ENCODE peak calls at places on chromosome 11, in nine cellular contexts. T is PC-9; D is T-helper 2 cell; U is ELF-1; K is HS-5; H is stomach; J is mucosa of descending colon; E is stimulated activated CD8-positive, alpha-beta memory T cell treated with anti-CD3 and anti-CD28 coated beads, Interleukin-15, amount 100 ng/mL, for 4 hours; X is CD4-positive, alpha-beta T cell. V is an unnamed sample.
A peak's percentile ranks its signal among the peaks of the same experiment; 100 is the strongest.

GRCh38 chr11:3095712-3096361 is 38.6 kb upstream of the CARS1 start:
- DNase-seq in H (peak; percentile 25), E (no peak), D (no peak), K (peak; percentile 89), U (peak; percentile 26), T (peak; percentile 60), X (no peak), J (no peak), V (no peak)

GRCh38 chr11:44627911-44628729 is 62.7 kb downstream of the CD82 start:
- DNase-seq in U (no peak), E (no peak), T (no peak), X (no peak), H (peak; percentile 57), K (no peak), D (no peak), J (peak; percentile 61), V (no peak)

GRCh38 chr11:62133328-62134065 is 9.7 kb downstream of the INCENP start:
- DNase-seq in U (peak; percentile 52), K (no peak), J (no peak), H (peak; percentile 19), E (no peak), D (no peak), X (no peak), T (no peak), V (no peak)

GRCh38 chr11:13440100-13440855 is 22.7 kb downstream of the BTBD10 start:
- DNase-seq in D (no peak), E (no peak), J (no peak), T (no peak), K (peak; percentile 86), U (no peak), X (no peak), H (no peak), V (no peak)

GRCh38 chr11:27451528-27451927 is 21.1 kb downstream of the LGR4 start:
- DNase-seq in X (no peak), H (no peak), K (no peak), T (no peak), E (no peak), J (no peak), D (no peak), U (no peak), V (no peak)

GRCh38 chr11:39190751-39191150 is 2268.7 kb downstream of the LRRC4C start:
- DNase-seq in H (no peak), J (no peak), D (no peak), E (no peak), U (no peak), X (no peak), K (no peak), T (no peak), V (no peak)

GRCh38 chr11:59173964-59174663 is 2.2 kb downstream of the DTX4 start:
- DNase-seq in U (peak; percentile 79), H (peak; percentile 73), X (no peak), D (no peak), K (no peak), J (peak; percentile 85), T (peak; percentile 87), E (no peak), V (no peak)

GRCh38 chr11:1267441-1268100 is 41.9 kb downstream of the TOLLIP start:
- DNase-seq in X (no peak), K (no peak), J (no peak), T (no peak), E (no peak), D (no peak), U (no peak), H (no peak), V (no peak)

GRCh38 chr11:68263444-68264035 is 8.2 kb downstream of the C11orf24 start:
- DNase-seq in U (no peak), X (no peak), T (no peak), J (no peak), D (no peak), K (no peak), H (no peak), E (no peak), V (no peak)

GRCh38 chr11:37914859-37915258 is 1316.8 kb upstream of the RAG2 start:
- DNase-seq in X (no peak), U (no peak), D (no peak), J (no peak), E (no peak), H (no peak), T (no peak), K (no peak), V (no peak)

GRCh38 chr11:79471071-79471470 is 30.2 kb upstream of the TENM4 start:
- DNase-seq in H (no peak), D (no peak), T (no peak), E (no peak), U (peak; percentile 78), J (no peak), X (no peak), K (no peak), V (no peak)

GRCh38 chr11:119933584-119933983 is 204.3 kb downstream of the TRIM29 start:
- DNase-seq in D (no peak), J (no peak), H (no peak), X (no peak), U (peak; percentile 60), E (no peak), T (no peak), K (no peak), V (no peak)

GRCh38 chr11:46338988-46339666 is 8.1 kb upstream of the DGKZ start:
- DNase-seq in U (peak; percentile 95), E (no peak), T (peak; percentile 81), J (no peak), K (no peak), D (no peak), H (no peak), X (no peak), V (no peak)

GRCh38 chr11:110471315-110471714 is 41.6 kb downstream of the FDX1 start:
- DNase-seq in U (no peak), X (no peak), H (no peak), K (peak; percentile 22), D (no peak), J (no peak), T (no peak), E (no peak), V (no peak)

GRCh38 chr11:122850076-122850631 is 11.9 kb downstream of the CRTAM start:
- DNase-seq in T (peak; percentile 45), H (no peak), D (peak; percentile 24), E (peak; percentile 56), J (no peak), K (no peak), X (no peak), U (peak; percentile 75), V (peak; percentile 30)

GRCh38 chr11:60502221-60502775 is 9.7 kb downstream of the MS4A12 start:
- DNase-seq in X (no peak), E (no peak), J (no peak), D (no peak), T (no peak), H (no peak), K (no peak), U (no peak), V (no peak)

GRCh38 chr11:118618991-118619375 is 11.6 kb downstream of the PHLDB1 start:
- DNase-seq in E (no peak), T (no peak), U (no peak), J (no peak), H (no peak), K (no peak), X (no peak), D (no peak), V (no peak)

GRCh38 chr11:33913991-33914390 is 22.1 kb upstream of the LMO2 start:
- DNase-seq in U (no peak), T (no peak), K (no peak), J (no peak), D (no peak), H (no peak), X (no peak), E (no peak), V (no peak)

GRCh38 chr11:72405009-72405408 is 29.3 kb downstream of the CLPB start:
- DNase-seq in E (no peak), H (no peak), T (no peak), U (no peak), X (no peak), D (no peak), K (no peak), J (no peak), V (no peak)

GRCh38 chr11:93198221-93198650 is 445 bp upstream of the SLC36A4 start:
- DNase-seq in H (no peak), X (no peak), T (peak; percentile 51), J (no peak), K (peak; percentile 19), D (no peak), U (no peak), E (no peak), V (no peak)

GRCh38 chr11:111521132-111521531 is 6.6 kb downstream of the HOATZ start:
- DNase-seq in D (no peak), U (no peak), J (no peak), K (no peak), X (no peak), H (no peak), T (no peak), E (no peak), V (no peak)

GRCh38 chr11:68840661-68841653 is 759 bp downstream of the CPT1A start:
- DNase-seq in E (no peak), D (peak; percentile 55), T (peak; percentile 48), U (no peak), K (no peak), J (peak; percentile 86), H (peak; percentile 82), X (no peak), V (no peak)

GRCh38 chr11:61174949-61175348 is 13.7 kb upstream of the VPS37C start:
- DNase-seq in D (no peak), U (no peak), E (no peak), K (no peak), X (no peak), J (no peak), H (peak; percentile 88), T (no peak), V (no peak)

GRCh38 chr11:47004595-47005033 is 68.1 kb downstream of the CSTPP1 start:
- DNase-seq in X (no peak), J (peak; percentile 47), H (peak; percentile 81), K (peak; percentile 62), D (no peak), T (peak; percentile 68), E (no peak), U (peak; percentile 34), V (no peak)

GRCh38 chr11:11640996-11641395 is 19.2 kb upstream of the GALNT18 start:
- DNase-seq in K (no peak), E (no peak), J (no peak), U (no peak), D (no peak), H (no peak), T (no peak), X (no peak), V (no peak)

GRCh38 chr11:1744137-1744878 is 6.1 kb downstream of the IFITM10 start:
- DNase-seq in K (no peak), X (no peak), U (no peak), T (no peak), J (no peak), H (no peak), D (no peak), E (no peak), V (no peak)

GRCh38 chr11:77095551-77096490 is 6.8 kb upstream of the OMP start:
- DNase-seq in K (no peak), T (no peak), J (peak; percentile 93), U (no peak), E (no peak), H (peak; percentile 79), D (no peak), X (no peak), V (no peak)

GRCh38 chr11:64225608-64226506 is at the start of the genes NUDT22 and TRPT1:
- DNase-seq in J (peak; percentile 96), U (peak; percentile 86), K (no peak), D (peak; percentile 91), H (peak; percentile 95), X (peak; percentile 92), E (peak; percentile 81), T (peak; percentile 70), V (peak; percentile 89)

GRCh38 chr11:60959445-60959844 is 7.5 kb upstream of the SLC15A3 start:
- DNase-seq in X (no peak), J (no peak), T (no peak), D (no peak), U (no peak), K (no peak), H (no peak), E (no peak), V (no peak)

GRCh38 chr11:64809781-64810241 is 540 bp downstream of the MEN1 start:
- DNase-seq in E (no peak), J (peak; percentile 77), U (peak; percentile 67), X (no peak), D (peak; percentile 16), H (peak; percentile 65), T (peak; percentile 59), K (no peak), V (no peak)

GRCh38 chr11:119964136-119965025 is 173.5 kb downstream of the TRIM29 start:
- DNase-seq in T (peak; percentile 40), H (no peak), K (no peak), X (no peak), E (no peak), J (no peak), D (no peak), U (peak; percentile 98), V (no peak)